ENCODE peak calls at places on chromosomes 2 and 18, in nine cellular contexts. L is thoracic aorta, G is K562, A is HL-60, Z is psoas muscle, E is neural progenitor cell, T is pancreas, F is dorsolateral prefrontal cortex, W is A549. R is an unnamed sample.

GRCh38 chr18:35122586-35123224 is 81.5 kb downstream of the MAPRE2 start:
- DNase-seq in A (no peak), T (no peak), F (peak; percentile 79), Z (peak; percentile 60), G (no peak), L (no peak), E (peak; percentile 66), W (no peak), R (peak; percentile 23)

GRCh38 chr2:73385486-73386341 is at the start of gene ALMS1:
- DNase-seq in F (peak; percentile 91), Z (peak; percentile 90), E (peak; percentile 98), G (peak; percentile 90), T (peak; percentile 94), A (peak; percentile 75), L (peak; percentile 65), W (peak; percentile 85), R (peak; percentile 95)

GRCh38 chr2:33177627-33178026 is 230.9 kb downstream of the LTBP1 start:
- DNase-seq in F (no peak), L (no peak), G (no peak), E (no peak), T (no peak), A (no peak), Z (no peak), W (no peak), R (no peak)

GRCh38 chr18:51038110-51038509 is 8.1 kb downstream of the SMAD4 start:
- DNase-seq in T (no peak), F (no peak), E (no peak), W (no peak), Z (peak; percentile 19), L (no peak), A (no peak), G (no peak), R (no peak)

GRCh38 chr18:21203096-21203495 is 38.9 kb upstream of the GREB1L start:
- DNase-seq in E (no peak), Z (no peak), L (no peak), A (no peak), F (no peak), G (no peak), T (no peak), W (no peak), R (no peak)

GRCh38 chr2:10501980-10502802 is 54.1 kb upstream of the ODC1 start:
- DNase-seq in F (no peak), G (no peak), T (peak; percentile 31), A (no peak), L (no peak), E (no peak), Z (no peak), W (no peak), R (no peak)

GRCh38 chr2:238603596-238603995 is 176.9 kb downstream of the ASB1 start:
- DNase-seq in T (no peak), E (no peak), G (no peak), W (no peak), F (no peak), A (no peak), L (no peak), Z (no peak), R (no peak)

GRCh38 chr18:67935638-67936037 is 419.1 kb upstream of the DSEL start:
- DNase-seq in A (no peak), T (no peak), W (no peak), G (no peak), E (no peak), F (no peak), Z (no peak), L (no peak), R (no peak)

GRCh38 chr2:204695506-204695905 is 150.2 kb downstream of the PARD3B start:
- DNase-seq in Z (no peak), W (no peak), L (no peak), E (no peak), G (no peak), F (no peak), T (no peak), A (no peak), R (no peak)

GRCh38 chr18:9429662-9429993 is 45.7 kb upstream of the RALBP1 start:
- DNase-seq in L (no peak), A (no peak), G (no peak), F (no peak), W (no peak), Z (no peak), T (no peak), E (no peak), R (no peak)

GRCh38 chr2:135997380-135997779 is 12.0 kb upstream of the DARS1 start:
- DNase-seq in W (no peak), A (no peak), L (no peak), G (no peak), E (peak; percentile 91), Z (no peak), T (no peak), F (peak; percentile 49), R (no peak)

GRCh38 chr18:33841221-33841967 is 263.4 kb downstream of the ASXL3 start:
- DNase-seq in E (no peak), F (no peak), W (no peak), T (no peak), L (no peak), Z (no peak), A (no peak), G (no peak), R (no peak)

GRCh38 chr2:174997110-174997509 is 8.1 kb downstream of the CHN1 start:
- DNase-seq in W (no peak), F (no peak), L (no peak), Z (no peak), T (no peak), G (no peak), A (no peak), E (no peak), R (no peak)

GRCh38 chr2:21270083-21270491 is 146.3 kb downstream of the TDRD15 start:
- DNase-seq in A (no peak), T (no peak), Z (no peak), F (no peak), G (no peak), E (peak; percentile 32), L (no peak), W (no peak), R (no peak)

GRCh38 chr2:200405599-200406298 is 99.3 kb downstream of the SPATS2L start:
- DNase-seq in A (no peak), F (no peak), Z (no peak), G (peak; percentile 31), L (no peak), E (no peak), W (peak; percentile 79), T (no peak), R (peak; percentile 88)

GRCh38 chr2:20609349-20609994 is 41.4 kb downstream of the HS1BP3 start:
- DNase-seq in W (no peak), T (peak; percentile 13), Z (no peak), F (peak; percentile 50), L (no peak), E (no peak), A (no peak), G (no peak), R (peak; percentile 57)

GRCh38 chr2:58194451-58194850 is 46.7 kb downstream of the FANCL start:
- DNase-seq in E (no peak), Z (no peak), L (no peak), W (no peak), T (no peak), A (no peak), F (no peak), G (no peak), R (no peak)

GRCh38 chr2:239958366-239958765 is 66.8 kb downstream of the NDUFA10 start:
- DNase-seq in Z (no peak), G (no peak), L (no peak), W (no peak), T (no peak), E (no peak), F (no peak), A (no peak), R (no peak)

GRCh38 chr2:119371111-119371510 is 4.3 kb downstream of the DBI start:
- DNase-seq in L (no peak), E (no peak), G (no peak), A (no peak), T (no peak), W (no peak), Z (no peak), F (peak; percentile 70), R (no peak)

GRCh38 chr2:4673025-4673489 is 969.7 kb downstream of the DCDC2C start:
- DNase-seq in T (no peak), L (no peak), E (no peak), W (peak; percentile 4), A (no peak), G (peak; percentile 15), F (no peak), Z (no peak), R (peak; percentile 20)

GRCh38 chr2:12715258-12715865 is 1.4 kb upstream of the TRIB2 start:
- DNase-seq in G (no peak), Z (no peak), T (no peak), L (no peak), E (no peak), F (no peak), A (no peak), W (no peak), R (no peak)

GRCh38 chr2:3536682-3537632 is 17.6 kb upstream of the ADI1 start:
- DNase-seq in F (no peak), L (no peak), Z (peak; percentile 55), G (peak; percentile 75), T (no peak), W (peak; percentile 81), A (no peak), E (peak; percentile 51), R (peak; percentile 61)

GRCh38 chr2:177338177-177338721 is 54.3 kb upstream of the AGPS start:
- DNase-seq in E (no peak), A (no peak), G (no peak), F (no peak), Z (no peak), T (no peak), W (no peak), L (no peak), R (peak; percentile 15)
- TF ChIP-seq CTCF in E (no peak), A (no peak), G (no peak), F (no peak), Z (no peak), T (no peak), W (no peak), L (no peak), R (no peak)

DNA sequence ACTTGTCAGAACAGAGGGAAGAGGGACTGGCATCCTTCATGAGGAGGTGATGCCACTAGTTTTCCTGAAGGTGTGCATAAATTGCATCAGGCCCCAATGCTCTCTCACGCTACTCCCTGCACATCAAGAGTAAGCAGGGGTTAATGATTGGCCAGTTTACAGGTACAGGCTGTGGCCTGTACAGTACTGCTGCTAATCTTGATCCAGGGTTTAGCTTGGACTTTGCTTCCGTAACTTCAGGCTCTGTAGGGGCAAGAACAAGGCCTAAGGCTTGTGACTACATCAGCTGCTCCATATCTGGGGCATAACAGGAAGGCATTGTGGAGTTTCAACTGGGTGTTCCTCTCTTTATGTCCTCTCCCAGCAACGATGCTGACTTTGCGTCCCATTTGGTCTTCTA is 96.8 kb upstream of the FZD7 start:
- DNase-seq in W (no peak), F (no peak), E (no peak), Z (no peak), A (no peak), L (no peak), G (no peak), T (no peak), R (no peak)
- H3K27ac ChIP-seq in W (no peak overlapping the region), F (no peak overlapping the region), E (no peak overlapping the region), Z (no peak overlapping the region), A (no peak overlapping the region), L (no peak overlapping the region), G (no peak overlapping the region), T (no peak overlapping the region), R (no peak overlapping the region)

GRCh38 chr18:25334588-25334987 is 17.4 kb downstream of the ZNF521 start:
- DNase-seq in W (no peak), L (no peak), A (no peak), G (no peak), F (no peak), E (no peak), T (no peak), Z (no peak), R (no peak)
- TF ChIP-seq CTCF in W (no peak), L (peak; percentile 21), A (no peak), G (no peak), F (no peak), E (peak; percentile 30), T (no peak), Z (no peak), R (no peak)

GRCh38 chr2:1626271-1626681 is 118.0 kb downstream of the PXDN start:
- DNase-seq in Z (no peak), E (no peak), L (no peak), A (no peak), G (no peak), W (no peak), F (no peak), T (no peak), R (no peak)
- H3K27ac ChIP-seq in Z (no peak overlapping the region), E (peak overlapping the region; percentile 97), L (no peak overlapping the region), A (no peak overlapping the region), G (no peak overlapping the region), W (no peak overlapping the region), F (no peak overlapping the region), T (no peak overlapping the region), R (no peak overlapping the region)

R was measured in A673.